ENCODE peak calls at places on chromosomes 1 and 21, in four cellular contexts. J is anterior cingulate cortex, B is H54, W is fibroblast of the conjunctiva. N is an unnamed sample.

GRCh38 chr1:119279441-119280415 is 88.9 kb upstream of the HAO2 start:
- DNase-seq in J (no peak), W (peak), B (peak), N (no peak)

GRCh38 chr1:25555753-25556092 is 12.3 kb downstream of the LDLRAP1 start:
- DNase-seq in J (no peak), W (no peak), B (no peak), N (no peak)

GRCh38 chr1:90114521-90115141 is 119.7 kb downstream of the ZNF326 start:
- DNase-seq in J (no peak), B (no peak), W (peak), N (no peak)

GRCh38 chr1:39955547-39956539 is 898 bp downstream of the MFSD2A start:
- DNase-seq in B (peak), J (peak), W (no peak), N (peak)

GRCh38 chr1:208178091-208178529 is 66.1 kb downstream of the PLXNA2 start:
- DNase-seq in W (no peak), J (no peak), B (no peak), N (no peak)

GRCh38 chr1:221117133-221117532 is 237.9 kb downstream of the HLX start:
- DNase-seq in J (no peak), W (no peak), B (no peak), N (no peak)

GRCh38 chr1:71502026-71502425 is 421.2 kb upstream of the ZRANB2 start:
- DNase-seq in W (no peak), J (no peak), B (no peak), N (no peak)

GRCh38 chr1:22814176-22815042 is 103.8 kb downstream of the EPHB2 start:
- DNase-seq in B (no peak), J (peak), W (peak), N (no peak)

GRCh38 chr1:92953491-92953890 is 7.8 kb downstream of the DIPK1A start:
- DNase-seq in J (no peak), W (no peak), B (no peak), N (no peak)

GRCh38 chr1:201584510-201584991 is 45.6 kb downstream of the NAV1 start:
- DNase-seq in B (no peak), W (peak), J (no peak), N (no peak)

GRCh38 chr1:157073944-157074685 is 25.5 kb downstream of the ETV3L start:
- DNase-seq in W (peak), B (no peak), J (peak), N (no peak)

GRCh38 chr1:152347116-152347728 is 12.6 kb downstream of the FLG2 start:
- DNase-seq in B (no peak), J (no peak), W (peak), N (no peak)

GRCh38 chr1:29677028-29678024 is 441.0 kb downstream of the PTPRU start:
- DNase-seq in J (no peak), B (no peak), W (no peak), N (no peak)

GRCh38 chr1:86913896-86914634 is at the start of gene SELENOF:
- DNase-seq in J (peak), B (peak), W (peak), N (peak)

GRCh38 chr1:27632387-27633297 is 2.3 kb downstream of the FGR start:
- DNase-seq in J (no peak), W (no peak), B (no peak), N (peak)

GRCh38 chr1:40107290-40107959 is 10.4 kb upstream of the PPT1 start:
- DNase-seq in W (no peak), J (no peak), B (no peak), N (no peak)

GRCh38 chr1:157399343-157399983 is 152.9 kb downstream of the FCRL5 start:
- DNase-seq in W (no peak), J (no peak), B (no peak), N (no peak)

GRCh38 chr1:205445653-205445955 is 10.2 kb downstream of the BLACAT1 start:
- DNase-seq in B (no peak), W (no peak), J (no peak), N (no peak)

GRCh38 chr1:154884868-154885706 is 15.0 kb upstream of the KCNN3 start:
- DNase-seq in W (no peak), J (no peak), B (no peak), N (no peak)

GRCh38 chr1:156478250-156478627 is 22.3 kb downstream of the MEF2D start:
- DNase-seq in W (no peak), B (no peak), J (no peak), N (no peak)

GRCh38 chr1:4482526-4482925 is 171.9 kb upstream of the AJAP1 start:
- DNase-seq in W (no peak), J (no peak), B (no peak), N (no peak)

GRCh38 chr1:204255225-204255624 is 41.4 kb upstream of the GOLT1A start:
- DNase-seq in W (no peak), J (no peak), B (no peak), N (no peak)

GRCh38 chr1:156814571-156815260 is 1.9 kb downstream of the SH2D2A start:
- DNase-seq in B (peak), J (no peak), W (no peak), N (no peak)

GRCh38 chr1:66050123-66050522 is 257.4 kb downstream of the PDE4B start:
- DNase-seq in J (peak), B (no peak), W (no peak), N (no peak)

GRCh38 chr1:87513270-87513669 is 184.6 kb downstream of the LMO4 start:
- DNase-seq in B (no peak), W (no peak), J (no peak), N (no peak)

GRCh38 chr1:153626929-153627796 is at the start of gene S100A13:
- DNase-seq in W (peak), J (peak), B (peak), N (peak)

GRCh38 chr1:165884009-165884689 is 56.7 kb downstream of the UCK2 start:
- DNase-seq in J (no peak), B (no peak), W (no peak), N (no peak)

GRCh38 chr1:220655961-220656720 is 34.0 kb upstream of the C1orf115 start:
- DNase-seq in J (no peak), B (no peak), W (no peak), N (no peak)

GRCh38 chr1:34742667-34743270 is 12.1 kb upstream of the GJB5 start:
- DNase-seq in B (peak), W (peak), J (peak), N (peak)

GRCh38 chr1:64392109-64392508 is 77.8 kb upstream of the CACHD1 start:
- DNase-seq in B (no peak), W (no peak), J (no peak), N (no peak)

GRCh38 chr1:22879445-22879844 is 93.2 kb downstream of the LACTBL1 start:
- DNase-seq in J (no peak), B (no peak), W (no peak), N (no peak)

GRCh38 chr1:178006043-178006442 is 36.2 kb upstream of the SEC16B start:
- DNase-seq in B (no peak), J (no peak), W (no peak), N (no peak)

GRCh38 chr1:169443923-169444322 is 16.6 kb upstream of the CCDC181 start:
- DNase-seq in B (no peak), J (no peak), W (no peak), N (no peak)

GRCh38 chr1:168822911-168823310 is 93.9 kb upstream of the DPT start:
- DNase-seq in J (no peak), B (no peak), W (no peak), N (no peak)

GRCh38 chr1:41754540-41754939 is 164.2 kb downstream of the HIVEP3 start:
- DNase-seq in W (no peak), J (no peak), B (no peak), N (no peak)

GRCh38 chr21:45530423-45531113 is 11.7 kb downstream of the SLC19A1 start:
- DNase-seq in J (no peak), W (no peak), B (no peak), N (no peak)

GRCh38 chr1:206770531-206771352 is at the start of gene IL19:
- DNase-seq in B (no peak), W (no peak), J (no peak), N (no peak)

GRCh38 chr1:178345821-178346220 is 150.9 kb downstream of the CLEC20A start:
- DNase-seq in J (no peak), B (no peak), W (peak), N (no peak)

N was measured in GM12892.